ENCODE peak calls at places on chromosome 11, in six cellular contexts. One of them, this sample, is unnamed.

GRCh38 chr11:46275964-46276641 is 1.4 kb upstream of the CREB3L1 start:
- DNase-seq in GM23248: no peak
- DNase-seq in caudate nucleus: no peak
- DNase-seq in HFFc6: no peak
- DNase-seq in posterior vena cava: no peak
- DNase-seq in mammary epithelial cell: no peak
- DNase-seq in this sample: peak

GRCh38 chr11:76617553-76618265 is 52.8 kb downstream of the LRRC32 start:
- DNase-seq in GM23248: peak
- DNase-seq in caudate nucleus: no peak
- DNase-seq in HFFc6: no peak
- DNase-seq in posterior vena cava: peak
- DNase-seq in mammary epithelial cell: no peak
- DNase-seq in this sample: no peak

GRCh38 chr11:13486926-13487660 is 8.7 kb downstream of the PTH start:
- DNase-seq in GM23248: peak
- DNase-seq in caudate nucleus: no peak
- DNase-seq in HFFc6: no peak
- DNase-seq in posterior vena cava: peak
- DNase-seq in mammary epithelial cell: no peak
- DNase-seq in this sample: peak

GRCh38 chr11:103367650-103368049 is 258.4 kb downstream of the DYNC2H1 start:
- DNase-seq in GM23248: peak
- DNase-seq in caudate nucleus: no peak
- DNase-seq in HFFc6: peak
- DNase-seq in posterior vena cava: no peak
- DNase-seq in mammary epithelial cell: no peak
- DNase-seq in this sample: no peak

GRCh38 chr11:10329935-10330334 is 25.1 kb downstream of the ADM start:
- DNase-seq in GM23248: peak
- DNase-seq in caudate nucleus: no peak
- DNase-seq in HFFc6: peak
- DNase-seq in posterior vena cava: no peak
- DNase-seq in mammary epithelial cell: peak
- DNase-seq in this sample: no peak

GRCh38 chr11:1640076-1640946 is 10.7 kb downstream of the KRTAP5-5 start:
- DNase-seq in GM23248: peak
- DNase-seq in caudate nucleus: no peak
- DNase-seq in HFFc6: no peak
- DNase-seq in posterior vena cava: no peak
- DNase-seq in mammary epithelial cell: peak
- DNase-seq in this sample: peak

GRCh38 chr11:44622721-44623258 is 57.3 kb downstream of the CD82 start:
- DNase-seq in GM23248: no peak
- DNase-seq in caudate nucleus: no peak
- DNase-seq in HFFc6: no peak
- DNase-seq in posterior vena cava: peak
- DNase-seq in mammary epithelial cell: no peak
- DNase-seq in this sample: no peak

GRCh38 chr11:117839234-117839882 is 14.8 kb upstream of the FXYD2 start:
- DNase-seq in GM23248: no peak
- DNase-seq in caudate nucleus: no peak
- DNase-seq in HFFc6: no peak
- DNase-seq in posterior vena cava: peak
- DNase-seq in mammary epithelial cell: no peak
- DNase-seq in this sample: no peak

GRCh38 chr11:134333312-134333711 is 1.5 kb downstream of the GLB1L2 start:
- DNase-seq in GM23248: peak
- DNase-seq in caudate nucleus: no peak
- DNase-seq in HFFc6: no peak
- DNase-seq in posterior vena cava: no peak
- DNase-seq in mammary epithelial cell: no peak
- DNase-seq in this sample: no peak

GRCh38 chr11:76663912-76664440 is 6.6 kb downstream of the LRRC32 start:
- DNase-seq in GM23248: no peak
- DNase-seq in caudate nucleus: no peak
- DNase-seq in HFFc6: no peak
- DNase-seq in posterior vena cava: peak
- DNase-seq in mammary epithelial cell: no peak
- DNase-seq in this sample: no peak

GRCh38 chr11:57140568-57140967 is 41.2 kb upstream of the LRRC55 start:
- DNase-seq in GM23248: no peak
- DNase-seq in caudate nucleus: no peak
- DNase-seq in HFFc6: no peak
- DNase-seq in posterior vena cava: no peak
- DNase-seq in mammary epithelial cell: no peak
- DNase-seq in this sample: no peak

GRCh38 chr11:18723991-18724390 is 2.0 kb downstream of the IGSF22 start:
- DNase-seq in GM23248: no peak
- DNase-seq in caudate nucleus: peak
- DNase-seq in HFFc6: no peak
- DNase-seq in posterior vena cava: peak
- DNase-seq in mammary epithelial cell: no peak
- DNase-seq in this sample: no peak

GRCh38 chr11:41446107-41446506 is 13.3 kb downstream of the LRRC4C start:
- DNase-seq in GM23248: no peak
- DNase-seq in caudate nucleus: no peak
- DNase-seq in HFFc6: no peak
- DNase-seq in posterior vena cava: no peak
- DNase-seq in mammary epithelial cell: peak
- DNase-seq in this sample: no peak

GRCh38 chr11:33912405-33913361 is 20.8 kb upstream of the LMO2 start:
- DNase-seq in GM23248: peak
- DNase-seq in caudate nucleus: no peak
- DNase-seq in HFFc6: peak
- DNase-seq in posterior vena cava: no peak
- DNase-seq in mammary epithelial cell: peak
- DNase-seq in this sample: no peak

GRCh38 chr11:83374311-83374710 is 88.1 kb upstream of the CCDC90B start:
- DNase-seq in GM23248: no peak
- DNase-seq in caudate nucleus: no peak
- DNase-seq in HFFc6: no peak
- DNase-seq in posterior vena cava: no peak
- DNase-seq in mammary epithelial cell: no peak
- DNase-seq in this sample: no peak

GRCh38 chr11:19321351-19321750 is 80.6 kb upstream of the E2F8 start:
- DNase-seq in GM23248: no peak
- DNase-seq in caudate nucleus: no peak
- DNase-seq in HFFc6: no peak
- DNase-seq in posterior vena cava: no peak
- DNase-seq in mammary epithelial cell: no peak
- DNase-seq in this sample: no peak

GRCh38 chr11:132942611-132943324 is 589.5 kb downstream of the OPCML start:
- DNase-seq in GM23248: no peak
- DNase-seq in caudate nucleus: no peak
- DNase-seq in HFFc6: no peak
- DNase-seq in posterior vena cava: no peak
- DNase-seq in mammary epithelial cell: no peak
- DNase-seq in this sample: no peak

GRCh38 chr11:107691003-107691402 is 20.9 kb downstream of the SLN start:
- DNase-seq in GM23248: peak
- DNase-seq in caudate nucleus: no peak
- DNase-seq in HFFc6: peak
- DNase-seq in posterior vena cava: no peak
- DNase-seq in mammary epithelial cell: peak
- DNase-seq in this sample: no peak

GRCh38 chr11:119377961-119378667 is 3.4 kb downstream of the USP2 start:
- DNase-seq in GM23248: no peak
- DNase-seq in caudate nucleus: no peak
- DNase-seq in HFFc6: no peak
- DNase-seq in posterior vena cava: peak
- DNase-seq in mammary epithelial cell: no peak
- DNase-seq in this sample: no peak

GRCh38 chr11:126334665-126335462 is 20.6 kb upstream of the ST3GAL4 start:
- DNase-seq in GM23248: peak
- DNase-seq in caudate nucleus: no peak
- DNase-seq in HFFc6: peak
- DNase-seq in posterior vena cava: peak
- DNase-seq in mammary epithelial cell: no peak
- DNase-seq in this sample: no peak

GRCh38 chr11:58867556-58867955 is 23.1 kb upstream of the GLYATL2 start:
- DNase-seq in GM23248: peak
- DNase-seq in caudate nucleus: no peak
- DNase-seq in HFFc6: no peak
- DNase-seq in posterior vena cava: no peak
- DNase-seq in mammary epithelial cell: peak
- DNase-seq in this sample: no peak

GRCh38 chr11:71339178-71339881 is 87.0 kb upstream of the SHANK2 start:
- DNase-seq in GM23248: peak
- DNase-seq in caudate nucleus: no peak
- DNase-seq in HFFc6: no peak
- DNase-seq in posterior vena cava: peak
- DNase-seq in mammary epithelial cell: peak
- DNase-seq in this sample: no peak

GRCh38 chr11:125222494-125222893 is 57.9 kb downstream of the PKNOX2 start:
- DNase-seq in GM23248: no peak
- DNase-seq in caudate nucleus: no peak
- DNase-seq in HFFc6: no peak
- DNase-seq in posterior vena cava: no peak
- DNase-seq in mammary epithelial cell: no peak
- DNase-seq in this sample: no peak

GRCh38 chr11:100930185-100930778 is 199.3 kb downstream of the PGR start:
- DNase-seq in GM23248: peak
- DNase-seq in caudate nucleus: no peak
- DNase-seq in HFFc6: peak
- DNase-seq in posterior vena cava: no peak
- DNase-seq in mammary epithelial cell: peak
- DNase-seq in this sample: no peak

GRCh38 chr11:64056213-64056785 is 20.6 kb downstream of the FLRT1 start:
- DNase-seq in GM23248: no peak
- DNase-seq in caudate nucleus: peak
- DNase-seq in HFFc6: no peak
- DNase-seq in posterior vena cava: no peak
- DNase-seq in mammary epithelial cell: no peak
- DNase-seq in this sample: no peak

GRCh38 chr11:111512296-111513239 is at the start of gene BTG4:
- DNase-seq in GM23248: peak
- DNase-seq in caudate nucleus: no peak
- DNase-seq in HFFc6: no peak
- DNase-seq in posterior vena cava: no peak
- DNase-seq in mammary epithelial cell: no peak
- DNase-seq in this sample: no peak

GRCh38 chr11:73178092-73178539 is 36.0 kb upstream of the FCHSD2 start:
- DNase-seq in GM23248: peak
- DNase-seq in caudate nucleus: peak
- DNase-seq in HFFc6: peak
- DNase-seq in posterior vena cava: peak
- DNase-seq in mammary epithelial cell: peak
- DNase-seq in this sample: peak

This sample was measured in body of pancreas.